ENCODE peak calls at places on chromosomes 4 and X, in nine cellular contexts. P is right lobe of liver; F is PC-9; Q is CD8-positive, alpha-beta T cell; E is fibroblast of lung; M is heart right ventricle; J is suprapubic skin; B is PC-3; S is heart left ventricle. U is an unnamed sample. For H3K4me1 and H3K27me3, the result is how much of the 10 kb centered on the place peaks cover.

GRCh38 chrX:102745513-102746133 is 25.1 kb downstream of the GPRASP3 start:
- DNase-seq in S (no peak), P (peak), F (no peak), J (no peak), M (no peak), B (no peak), E (no peak), Q (no peak), U (no peak)

GRCh38 chr4:3077796-3078195 is 3.3 kb downstream of the HTT start:
- DNase-seq in F (no peak), S (no peak), B (no peak), E (no peak), M (no peak), P (no peak), Q (no peak), J (no peak), U (no peak)

GRCh38 chr4:131534944-131535640 is 1614.0 kb upstream of the PCDH10 start:
- DNase-seq in F (no peak), Q (no peak), P (no peak), B (no peak), S (no peak), J (no peak), E (no peak), M (no peak), U (no peak)

GRCh38 chr4:118141240-118141639 is 107.0 kb downstream of the NDST3 start:
- DNase-seq in E (no peak), Q (no peak), B (no peak), J (no peak), F (no peak), S (no peak), P (no peak), M (no peak), U (no peak)

GRCh38 chr4:142614621-142615323 is 231.3 kb downstream of the INPP4B start:
- DNase-seq in J (no peak), S (no peak), Q (no peak), M (no peak), F (no peak), B (peak), P (no peak), E (peak), U (no peak)

GRCh38 chr4:104749062-104749461 is 254.4 kb upstream of the CXXC4 start:
- DNase-seq in F (no peak), M (no peak), P (no peak), E (no peak), J (no peak), S (no peak), Q (no peak), B (peak), U (no peak)

GRCh38 chrX:1582686-1583437 is 8.5 kb upstream of the AKAP17A start:
- DNase-seq in Q (no peak), M (no peak), S (no peak), E (peak), J (no peak), B (peak), F (no peak), P (no peak), U (no peak)

GRCh38 chr4:20195071-20195885 is 56.4 kb upstream of the SLIT2 start:
- DNase-seq in B (peak), M (no peak), E (peak), J (no peak), S (no peak), P (no peak), F (no peak), Q (no peak), U (no peak)

GRCh38 chr4:76691767-76692689 is 205.9 kb downstream of the SOWAHB start:
- DNase-seq in E (no peak), B (no peak), F (no peak), J (no peak), Q (no peak), P (no peak), S (no peak), M (no peak), U (no peak)

GRCh38 chr4:170088686-170089085 is 1.1 kb downstream of the AADAT start:
- DNase-seq in S (no peak), Q (no peak), E (no peak), P (no peak), B (no peak), F (no peak), M (no peak), J (no peak), U (no peak)

GRCh38 chr4:157265281-157265680 is 44.8 kb downstream of the GRIA2 start:
- DNase-seq in P (no peak), Q (no peak), F (peak), E (peak), M (no peak), B (peak), S (no peak), J (no peak), U (no peak)

GRCh38 chrX:139112432-139112831 is 400.9 kb upstream of the FGF13 start:
- DNase-seq in M (peak), S (peak), J (no peak), E (peak), P (no peak), F (no peak), B (peak), Q (no peak), U (no peak)

GRCh38 chr4:38013461-38014366 is 53.5 kb downstream of the PTTG2 start:
- DNase-seq in P (peak), M (peak), B (peak), F (no peak), J (no peak), S (peak), Q (no peak), E (peak), U (peak)

GRCh38 chr4:151198748-151199147 is 78.2 kb upstream of the PRSS48 start:
- DNase-seq in F (no peak), Q (no peak), M (no peak), B (no peak), E (no peak), J (no peak), P (no peak), S (no peak), U (no peak)

GRCh38 chr4:183377491-183377890 is 55.3 kb upstream of the CLDN24 start:
- DNase-seq in Q (no peak), B (no peak), J (no peak), F (no peak), M (no peak), S (no peak), P (no peak), E (no peak), U (no peak)

GRCh38 chrX:134469481-134469880 is 9.5 kb downstream of the HPRT1 start:
- DNase-seq in B (peak), F (no peak), Q (no peak), P (no peak), E (peak), M (no peak), S (no peak), J (no peak), U (no peak)

GRCh38 chr4:112982677-112983076 is 66.8 kb upstream of the ANK2 start:
- DNase-seq in J (no peak), S (no peak), B (no peak), E (no peak), Q (no peak), F (no peak), P (no peak), M (no peak), U (no peak)
- TF ChIP-seq CTCF in J (no peak), S (no peak), B (no peak), E (no peak), Q (no peak), F (no peak), P (no peak), M (no peak), U (no peak)

GRCh38 chrX:22760513-22761057 is 239.2 kb upstream of the DDX53 start:
- DNase-seq in B (no peak), E (no peak), F (no peak), S (no peak), Q (no peak), M (no peak), P (no peak), J (no peak), U (no peak)
- H3K4me1 ChIP-seq in B (under half), E (under half), F (under half), S (under half), Q (under half), M (under half), P (under half), J (under half), U (under half)

GRCh38 chrX:96907888-96908287 is 24.2 kb downstream of the RPA4 start:
- DNase-seq in P (no peak), Q (no peak), B (no peak), J (no peak), S (no peak), E (no peak), F (no peak), M (no peak), U (no peak)

GRCh38 chrX:96906741-96907140 is 23.0 kb downstream of the RPA4 start:
- DNase-seq in E (peak), M (no peak), P (no peak), F (no peak), B (peak), Q (no peak), S (no peak), J (no peak), U (no peak)

DNA sequence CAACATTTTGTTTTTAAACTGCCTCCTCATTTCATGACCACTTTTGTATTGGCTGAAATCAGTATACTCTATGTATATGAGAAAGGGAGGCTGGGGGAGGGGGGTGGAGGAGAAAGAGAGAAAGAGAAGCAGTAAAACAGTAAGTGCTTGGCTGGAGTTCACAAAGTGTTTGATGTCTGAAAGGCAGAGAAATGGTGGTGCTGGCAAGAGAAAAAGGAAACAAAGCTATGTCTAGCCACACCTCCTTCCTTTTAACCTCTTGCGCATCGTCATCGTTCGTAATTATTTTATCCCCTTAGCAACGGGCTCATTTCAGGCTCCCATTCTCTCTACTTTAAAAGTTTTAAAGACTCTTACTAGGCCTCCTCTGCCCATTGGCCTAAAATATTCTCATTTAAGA is 25.6 kb downstream of the RPA4 start:
- DNase-seq in Q (no peak), F (no peak), B (no peak), P (no peak), S (no peak), J (no peak), E (peak), M (no peak), U (no peak)
- H3K27me3 ChIP-seq in Q (under half), F (under half), B (under half), P (under half), S (under half), J (under half), E (under half), M (under half), U (under half)

GRCh38 chr4:23966720-23967119 is 76.9 kb upstream of the PPARGC1A start:
- DNase-seq in E (no peak), Q (no peak), S (no peak), P (no peak), J (no peak), B (no peak), M (no peak), F (no peak), U (no peak)
- TF ChIP-seq CTCF in E (no peak), Q (no peak), S (no peak), P (no peak), J (no peak), B (peak), M (peak), F (no peak), U (no peak)

DNA sequence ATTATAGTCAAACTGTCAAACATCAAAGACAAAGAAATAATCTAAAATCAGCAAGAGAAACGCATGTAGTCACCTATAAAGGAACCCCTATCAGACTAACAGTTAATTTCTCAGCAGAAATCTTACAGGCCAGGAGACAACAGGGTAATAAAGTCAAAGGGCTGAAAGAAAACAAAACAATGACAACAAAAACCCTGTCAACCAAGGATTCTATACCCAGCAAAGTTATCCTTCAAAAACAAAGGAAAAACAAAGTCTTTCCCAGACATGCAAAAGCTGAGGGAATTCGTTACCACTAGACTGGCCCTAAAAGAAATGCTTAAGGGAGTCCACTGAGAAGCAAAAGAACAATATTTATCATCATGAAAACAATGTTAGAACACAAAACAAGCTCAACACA is 22.1 kb downstream of the TMEM154 start:
- DNase-seq in Q (no peak), J (no peak), M (no peak), S (no peak), E (no peak), F (no peak), P (no peak), B (no peak), U (no peak)
- H3K4me1 ChIP-seq in Q (under half), J (under half), M (under half), S (under half), E (under half), F (under half), P (under half), B (under half), U (under half)

GRCh38 chrX:48938721-48939416 is 18.5 kb downstream of the OTUD5 start:
- DNase-seq in Q (peak), J (no peak), M (no peak), F (no peak), P (no peak), S (no peak), E (no peak), B (no peak), U (no peak)
- H3K27me3 ChIP-seq in Q (under half), J (under half), M (under half), F (under half), P (under half), S (under half), E (under half), B (under half), U (under half)

DNA sequence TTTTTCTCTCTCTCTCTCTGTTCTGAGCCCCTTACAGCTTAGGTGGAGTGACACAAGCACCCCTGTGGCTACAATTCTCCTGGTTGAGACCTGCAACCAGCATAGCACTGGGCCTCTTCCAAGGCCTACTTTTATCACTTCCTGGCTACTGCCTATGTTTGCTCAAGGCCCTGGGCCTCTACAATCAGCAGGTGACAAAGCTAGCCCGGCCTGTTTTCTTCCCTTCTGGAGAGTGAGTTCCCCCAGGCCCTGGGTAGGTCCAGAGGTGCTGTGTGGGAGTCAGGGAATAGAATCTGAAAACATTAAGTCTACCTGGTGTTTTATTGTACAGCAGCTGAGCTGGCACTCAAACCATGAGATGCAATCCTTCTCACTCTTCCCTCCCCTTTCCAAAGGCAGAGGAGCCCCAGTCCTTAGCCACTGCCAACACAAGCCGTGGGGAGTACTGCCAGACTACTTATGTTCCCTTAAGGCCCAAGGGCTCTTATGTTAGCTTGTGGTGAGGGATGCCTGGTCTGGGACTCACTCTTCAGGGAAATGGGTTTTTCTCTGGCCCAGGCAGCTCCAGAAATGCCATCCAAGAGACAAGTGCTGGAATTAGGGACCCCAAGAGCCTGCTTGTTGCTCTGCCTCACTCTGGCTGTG is 23.8 kb upstream of the MAGEC3 start:
- DNase-seq in F (no peak), Q (no peak), J (no peak), B (peak), S (no peak), E (no peak), M (no peak), P (no peak), U (peak)
- TF ChIP-seq CTCF in F (no peak), Q (no peak), J (no peak), B (no peak), S (no peak), E (no peak), M (no peak), P (no peak), U (no peak)

GRCh38 chr4:98567611-98568010 is 90.8 kb downstream of the TSPAN5 start:
- DNase-seq in P (no peak), M (no peak), Q (no peak), S (no peak), F (no peak), J (no peak), B (no peak), E (no peak), U (no peak)

GRCh38 chr4:98566491-98567008 is 91.9 kb downstream of the TSPAN5 start:
- DNase-seq in Q (no peak), S (peak), E (no peak), P (no peak), M (no peak), B (no peak), J (no peak), F (no peak), U (no peak)

GRCh38 chr4:98571161-98571786 is 87.1 kb downstream of the TSPAN5 start:
- DNase-seq in F (no peak), Q (no peak), S (no peak), P (no peak), E (no peak), M (no peak), B (peak), J (no peak), U (no peak)

GRCh38 chr4:98570160-98570797 is 88.1 kb downstream of the TSPAN5 start:
- DNase-seq in M (no peak), B (no peak), E (no peak), Q (no peak), J (no peak), P (no peak), S (no peak), F (no peak), U (no peak)

DNA sequence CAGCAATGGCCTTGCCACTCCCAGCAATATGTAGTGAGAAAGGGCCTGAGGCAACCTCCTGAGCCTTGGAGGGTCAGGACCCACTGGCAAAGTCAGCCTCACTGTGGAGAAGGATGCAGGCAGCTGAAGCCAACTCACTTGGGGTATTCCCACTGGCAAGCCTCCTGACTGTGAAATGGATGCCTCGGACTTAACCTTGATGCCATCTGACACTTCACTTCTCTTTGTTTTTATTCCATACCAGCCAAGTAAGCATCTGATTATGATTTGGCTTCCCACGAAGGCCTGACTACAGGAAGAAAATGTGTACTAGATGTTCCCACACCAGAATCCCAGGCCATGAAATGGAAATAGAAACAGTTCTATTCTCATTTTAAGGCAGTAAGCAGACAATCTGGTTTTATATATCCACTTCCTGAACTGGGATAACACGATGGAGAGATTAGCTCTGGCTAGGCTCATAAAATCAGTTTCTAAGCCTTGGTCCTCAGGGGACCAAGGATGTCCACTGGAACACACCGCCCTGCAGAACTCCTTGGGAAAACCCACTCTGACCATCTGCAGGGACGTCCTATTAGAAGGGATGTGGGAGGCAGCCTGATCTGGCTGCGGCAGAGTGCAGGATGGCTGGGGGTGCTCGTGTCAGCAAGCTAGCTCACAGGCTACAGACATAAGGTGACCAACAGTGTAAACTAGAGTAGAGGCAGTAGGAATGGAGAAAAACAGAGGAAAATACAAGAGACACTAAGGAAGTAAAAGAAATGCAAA is 89.3 kb downstream of the TSPAN5 start:
- DNase-seq in M (no peak), E (no peak), Q (no peak), P (no peak), B (no peak), S (no peak), F (no peak), J (no peak), U (no peak)
- H3K4me1 ChIP-seq in M (under half), E (under half), Q (under half), P (under half), B (under half), S (under half), F (under half), J (under half), U (under half)

U was measured in pancreas.